ENCODE peak calls at places on chromosomes 13 and 19, in five cellular contexts. One of them, this sample, is unnamed. For H3K27me3, the result is how much of the 10 kb centered on the place peaks cover.

GRCh38 chr13:100436099-100436498 is 152.5 kb downstream of the GGACT start:
- DNase-seq in spleen: no peak
- DNase-seq in neuronal stem cell: no peak
- DNase-seq in naive thymus-derived CD4-positive, alpha-beta T cell: no peak
- DNase-seq in IMR-90: no peak
- DNase-seq in this sample: no peak

GRCh38 chr19:16293133-16294085 is 31.2 kb upstream of the KLF2 start:
- DNase-seq in spleen: no peak
- DNase-seq in neuronal stem cell: no peak
- DNase-seq in naive thymus-derived CD4-positive, alpha-beta T cell: no peak
- DNase-seq in IMR-90: peak
- DNase-seq in this sample: no peak

GRCh38 chr19:48466571-48467325 is 2.4 kb upstream of the CYTH2 start:
- DNase-seq in spleen: no peak
- DNase-seq in neuronal stem cell: no peak
- DNase-seq in naive thymus-derived CD4-positive, alpha-beta T cell: no peak
- DNase-seq in IMR-90: peak
- DNase-seq in this sample: no peak

GRCh38 chr19:21823224-21823623 is 12.8 kb downstream of the ZNF43 start:
- DNase-seq in spleen: no peak
- DNase-seq in neuronal stem cell: no peak
- DNase-seq in naive thymus-derived CD4-positive, alpha-beta T cell: no peak
- DNase-seq in IMR-90: no peak
- DNase-seq in this sample: no peak

GRCh38 chr19:54207908-54208783 is 7.5 kb downstream of the RPS9 start:
- DNase-seq in spleen: peak
- DNase-seq in neuronal stem cell: no peak
- DNase-seq in naive thymus-derived CD4-positive, alpha-beta T cell: peak
- DNase-seq in IMR-90: peak
- DNase-seq in this sample: peak

GRCh38 chr19:29091127-29091526 is 121.8 kb downstream of the UQCRFS1 start:
- DNase-seq in spleen: no peak
- DNase-seq in neuronal stem cell: no peak
- DNase-seq in naive thymus-derived CD4-positive, alpha-beta T cell: no peak
- DNase-seq in IMR-90: no peak
- DNase-seq in this sample: no peak

GRCh38 chr13:49340161-49340560 is 92.4 kb downstream of the CDADC1 start:
- DNase-seq in spleen: no peak
- DNase-seq in neuronal stem cell: no peak
- DNase-seq in naive thymus-derived CD4-positive, alpha-beta T cell: no peak
- DNase-seq in IMR-90: no peak
- DNase-seq in this sample: no peak

GRCh38 chr13:23921451-23921888 is 24.2 kb upstream of the C1QTNF9B start:
- DNase-seq in spleen: no peak
- DNase-seq in neuronal stem cell: peak
- DNase-seq in naive thymus-derived CD4-positive, alpha-beta T cell: no peak
- DNase-seq in IMR-90: peak
- DNase-seq in this sample: no peak

GRCh38 chr19:55699221-55699620 is 24.2 kb downstream of the EPN1 start:
- DNase-seq in spleen: peak
- DNase-seq in neuronal stem cell: no peak
- DNase-seq in naive thymus-derived CD4-positive, alpha-beta T cell: no peak
- DNase-seq in IMR-90: no peak
- DNase-seq in this sample: no peak

GRCh38 chr13:74132152-74132767 is 1.9 kb downstream of the KLF12 start:
- DNase-seq in spleen: no peak
- DNase-seq in neuronal stem cell: no peak
- DNase-seq in naive thymus-derived CD4-positive, alpha-beta T cell: peak
- DNase-seq in IMR-90: peak
- DNase-seq in this sample: peak

GRCh38 chr19:4328243-4328990 is 10.2 kb downstream of the STAP2 start:
- DNase-seq in spleen: peak
- DNase-seq in neuronal stem cell: peak
- DNase-seq in naive thymus-derived CD4-positive, alpha-beta T cell: peak
- DNase-seq in IMR-90: peak
- DNase-seq in this sample: peak

GRCh38 chr13:111031531-111031961 is 83.6 kb upstream of the ARHGEF7 start:
- DNase-seq in spleen: no peak
- DNase-seq in neuronal stem cell: no peak
- DNase-seq in naive thymus-derived CD4-positive, alpha-beta T cell: no peak
- DNase-seq in IMR-90: peak
- DNase-seq in this sample: no peak

GRCh38 chr19:35555301-35556005 is 8.0 kb downstream of the ATP4A start:
- DNase-seq in spleen: peak
- DNase-seq in neuronal stem cell: peak
- DNase-seq in naive thymus-derived CD4-positive, alpha-beta T cell: no peak
- DNase-seq in IMR-90: peak
- DNase-seq in this sample: no peak

GRCh38 chr13:44899967-44900366 is 89.3 kb downstream of the NUFIP1 start:
- DNase-seq in spleen: no peak
- DNase-seq in neuronal stem cell: no peak
- DNase-seq in naive thymus-derived CD4-positive, alpha-beta T cell: no peak
- DNase-seq in IMR-90: no peak
- DNase-seq in this sample: no peak

GRCh38 chr13:25904830-25905229 is 147.0 kb downstream of the SHISA2 start:
- DNase-seq in spleen: no peak
- DNase-seq in neuronal stem cell: no peak
- DNase-seq in naive thymus-derived CD4-positive, alpha-beta T cell: no peak
- DNase-seq in IMR-90: no peak
- DNase-seq in this sample: no peak

GRCh38 chr13:32031025-32031814 is at the start of gene FRY:
- DNase-seq in spleen: peak
- DNase-seq in neuronal stem cell: peak
- DNase-seq in naive thymus-derived CD4-positive, alpha-beta T cell: peak
- DNase-seq in IMR-90: peak
- DNase-seq in this sample: peak

GRCh38 chr13:112887557-112887991 is 81.4 kb upstream of the MCF2L start:
- DNase-seq in spleen: peak
- DNase-seq in neuronal stem cell: no peak
- DNase-seq in naive thymus-derived CD4-positive, alpha-beta T cell: no peak
- DNase-seq in IMR-90: no peak
- DNase-seq in this sample: no peak

GRCh38 chr13:91904005-91904404 is 505.6 kb downstream of the GPC5 start:
- DNase-seq in spleen: no peak
- DNase-seq in neuronal stem cell: no peak
- DNase-seq in naive thymus-derived CD4-positive, alpha-beta T cell: no peak
- DNase-seq in IMR-90: no peak
- DNase-seq in this sample: no peak

GRCh38 chr19:47729799-47730520 is 15.4 kb upstream of the NOP53 start:
- DNase-seq in spleen: peak
- DNase-seq in neuronal stem cell: no peak
- DNase-seq in naive thymus-derived CD4-positive, alpha-beta T cell: no peak
- DNase-seq in IMR-90: no peak
- DNase-seq in this sample: no peak

GRCh38 chr13:79423801-79424642 is 18.0 kb upstream of the RBM26 start:
- DNase-seq in spleen: no peak
- DNase-seq in neuronal stem cell: no peak
- DNase-seq in naive thymus-derived CD4-positive, alpha-beta T cell: peak
- DNase-seq in IMR-90: peak
- DNase-seq in this sample: peak

GRCh38 chr13:74166286-74166685 is 32.1 kb upstream of the KLF12 start:
- DNase-seq in spleen: no peak
- DNase-seq in neuronal stem cell: no peak
- DNase-seq in naive thymus-derived CD4-positive, alpha-beta T cell: no peak
- DNase-seq in IMR-90: peak
- DNase-seq in this sample: no peak

GRCh38 chr19:6324757-6325156 is 8.7 kb downstream of the ACER1 start:
- DNase-seq in spleen: no peak
- DNase-seq in neuronal stem cell: no peak
- DNase-seq in naive thymus-derived CD4-positive, alpha-beta T cell: no peak
- DNase-seq in IMR-90: no peak
- DNase-seq in this sample: no peak

GRCh38 chr19:17948967-17949930 is 16.4 kb downstream of the CCDC124 start:
- DNase-seq in spleen: peak
- DNase-seq in neuronal stem cell: no peak
- DNase-seq in naive thymus-derived CD4-positive, alpha-beta T cell: peak
- DNase-seq in IMR-90: no peak
- DNase-seq in this sample: peak

GRCh38 chr13:30196025-30196424 is 111.3 kb downstream of the KATNAL1 start:
- DNase-seq in spleen: no peak
- DNase-seq in neuronal stem cell: peak
- DNase-seq in naive thymus-derived CD4-positive, alpha-beta T cell: no peak
- DNase-seq in IMR-90: peak
- DNase-seq in this sample: no peak

GRCh38 chr13:68232351-68233130 is 1002.4 kb upstream of the PCDH9 start:
- DNase-seq in spleen: no peak
- DNase-seq in neuronal stem cell: peak
- DNase-seq in naive thymus-derived CD4-positive, alpha-beta T cell: no peak
- DNase-seq in IMR-90: no peak
- DNase-seq in this sample: no peak

GRCh38 chr13:33236021-33236420 is 49.5 kb downstream of the STARD13 start:
- DNase-seq in spleen: no peak
- DNase-seq in neuronal stem cell: no peak
- DNase-seq in naive thymus-derived CD4-positive, alpha-beta T cell: no peak
- DNase-seq in IMR-90: peak
- DNase-seq in this sample: no peak

GRCh38 chr13:99296270-99296865 is 10.8 kb downstream of the GPR183 start:
- DNase-seq in spleen: no peak
- DNase-seq in neuronal stem cell: no peak
- DNase-seq in naive thymus-derived CD4-positive, alpha-beta T cell: peak
- DNase-seq in IMR-90: peak
- DNase-seq in this sample: peak

GRCh38 chr13:40187836-40188591 is 478.4 kb downstream of the FOXO1 start:
- DNase-seq in spleen: peak
- DNase-seq in neuronal stem cell: no peak
- DNase-seq in naive thymus-derived CD4-positive, alpha-beta T cell: peak
- DNase-seq in IMR-90: no peak
- DNase-seq in this sample: peak

GRCh38 chr13:47549219-47549752 is 451.8 kb downstream of the SUCLA2 start:
- DNase-seq in spleen: no peak
- DNase-seq in neuronal stem cell: no peak
- DNase-seq in naive thymus-derived CD4-positive, alpha-beta T cell: no peak
- DNase-seq in IMR-90: no peak
- DNase-seq in this sample: no peak

GRCh38 chr13:41974262-41974900 is 13.5 kb upstream of the VWA8 start:
- DNase-seq in spleen: no peak
- DNase-seq in neuronal stem cell: no peak
- DNase-seq in naive thymus-derived CD4-positive, alpha-beta T cell: peak
- DNase-seq in IMR-90: no peak
- DNase-seq in this sample: peak

GRCh38 chr19:19778666-19779065 is 42.9 kb downstream of the ZNF506 start:
- DNase-seq in spleen: no peak
- DNase-seq in neuronal stem cell: no peak
- DNase-seq in naive thymus-derived CD4-positive, alpha-beta T cell: no peak
- DNase-seq in IMR-90: no peak
- DNase-seq in this sample: no peak
- H3K27me3 ChIP-seq in spleen: under half
- H3K27me3 ChIP-seq in neuronal stem cell: under half
- H3K27me3 ChIP-seq in naive thymus-derived CD4-positive, alpha-beta T cell: under half
- H3K27me3 ChIP-seq in IMR-90: under half
- H3K27me3 ChIP-seq in this sample: under half

GRCh38 chr19:58440556-58440955 is 603 bp upstream of the ZNF132 start:
- DNase-seq in spleen: no peak
- DNase-seq in neuronal stem cell: no peak
- DNase-seq in naive thymus-derived CD4-positive, alpha-beta T cell: no peak
- DNase-seq in IMR-90: no peak
- DNase-seq in this sample: no peak
- H3K27ac ChIP-seq in spleen: peak
- H3K27ac ChIP-seq in neuronal stem cell: no peak
- H3K27ac ChIP-seq in naive thymus-derived CD4-positive, alpha-beta T cell: peak
- H3K27ac ChIP-seq in IMR-90: peak
- H3K27ac ChIP-seq in this sample: peak

DNA sequence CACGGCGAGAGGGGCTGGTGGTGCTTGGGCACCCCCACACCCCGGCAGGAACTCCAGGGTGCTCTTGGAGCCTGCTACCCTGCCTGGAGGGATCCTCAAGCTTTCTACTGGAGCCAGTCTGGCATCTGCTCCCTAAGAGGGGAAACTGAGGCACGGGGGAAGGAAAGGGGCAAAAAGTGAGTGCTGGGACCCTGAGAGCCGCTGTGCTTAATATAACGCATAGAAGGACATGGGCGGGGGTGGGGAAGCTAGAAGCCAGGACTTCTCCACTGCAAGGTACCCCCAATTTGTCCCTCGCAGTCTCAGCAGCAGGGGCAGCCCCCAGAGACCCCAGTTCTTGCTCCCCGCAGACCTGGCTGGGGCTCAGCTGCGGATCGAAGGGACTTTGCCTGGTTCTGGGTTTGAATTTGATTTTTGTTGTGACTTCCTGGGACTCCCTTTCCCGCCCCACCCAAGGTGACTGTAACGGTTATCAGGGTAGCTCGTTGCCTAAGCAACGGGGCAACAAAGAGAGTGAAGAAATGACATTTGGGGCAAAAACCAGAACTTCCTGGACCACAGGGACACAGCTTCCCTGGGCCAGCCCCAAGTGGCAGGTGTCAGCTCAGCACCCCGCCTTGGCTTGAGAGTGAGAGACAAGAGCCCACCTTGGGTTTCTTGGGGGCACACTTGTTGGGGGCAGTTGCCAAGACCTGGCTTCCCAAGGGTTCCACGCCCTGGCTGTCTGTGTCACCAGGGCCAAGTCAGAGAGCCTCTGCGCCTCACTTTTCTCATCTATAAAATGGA is 638 bp downstream of the ADGRE5 start:
- DNase-seq in spleen: peak
- DNase-seq in neuronal stem cell: no peak
- DNase-seq in naive thymus-derived CD4-positive, alpha-beta T cell: peak
- DNase-seq in IMR-90: peak
- DNase-seq in this sample: peak
- H3K4me3 ChIP-seq in spleen: peak
- H3K4me3 ChIP-seq in neuronal stem cell: peak
- H3K4me3 ChIP-seq in naive thymus-derived CD4-positive, alpha-beta T cell: peak
- H3K4me3 ChIP-seq in IMR-90: peak
- H3K4me3 ChIP-seq in this sample: peak

GRCh38 chr13:96680898-96681297 is 313.4 kb downstream of the OXGR1 start:
- DNase-seq in spleen: no peak
- DNase-seq in neuronal stem cell: no peak
- DNase-seq in naive thymus-derived CD4-positive, alpha-beta T cell: no peak
- DNase-seq in IMR-90: no peak
- DNase-seq in this sample: no peak

GRCh38 chr13:96677029-96677428 is 317.2 kb downstream of the OXGR1 start:
- DNase-seq in spleen: no peak
- DNase-seq in neuronal stem cell: no peak
- DNase-seq in naive thymus-derived CD4-positive, alpha-beta T cell: no peak
- DNase-seq in IMR-90: no peak
- DNase-seq in this sample: no peak

GRCh38 chr13:96673825-96674224 is 320.5 kb downstream of the OXGR1 start:
- DNase-seq in spleen: no peak
- DNase-seq in neuronal stem cell: no peak
- DNase-seq in naive thymus-derived CD4-positive, alpha-beta T cell: no peak
- DNase-seq in IMR-90: no peak
- DNase-seq in this sample: no peak

GRCh38 chr13:96684472-96684871 is 309.8 kb downstream of the OXGR1 start:
- DNase-seq in spleen: no peak
- DNase-seq in neuronal stem cell: no peak
- DNase-seq in naive thymus-derived CD4-positive, alpha-beta T cell: no peak
- DNase-seq in IMR-90: no peak
- DNase-seq in this sample: no peak

GRCh38 chr13:96678801-96679200 is 315.5 kb downstream of the OXGR1 start:
- DNase-seq in spleen: no peak
- DNase-seq in neuronal stem cell: no peak
- DNase-seq in naive thymus-derived CD4-positive, alpha-beta T cell: no peak
- DNase-seq in IMR-90: no peak
- DNase-seq in this sample: no peak
- H3K27me3 ChIP-seq in spleen: under half
- H3K27me3 ChIP-seq in neuronal stem cell: under half
- H3K27me3 ChIP-seq in naive thymus-derived CD4-positive, alpha-beta T cell: under half
- H3K27me3 ChIP-seq in IMR-90: under half
- H3K27me3 ChIP-seq in this sample: under half